ENCODE peak calls at places on chromosomes 1 and 21, in six cellular contexts. B is fibroblast of lung, A is neuronal stem cell, L is GM23248, Q is astrocyte, Z is HCT116. X is an unnamed sample.

GRCh38 chr1:81437649-81438048 is 363.1 kb upstream of the ADGRL2 start:
- DNase-seq in B (no peak), A (no peak), L (no peak), Q (no peak), Z (no peak), X (no peak)

GRCh38 chr1:207848234-207848633 is 62.7 kb downstream of the CD34 start:
- DNase-seq in B (peak; percentile 44), A (no peak), L (peak; percentile 85), Q (peak; percentile 43), Z (no peak), X (peak; percentile 32)

GRCh38 chr1:5597171-5597864 is 394.9 kb downstream of the NPHP4 start:
- DNase-seq in B (no peak), A (no peak), L (no peak), Q (no peak), Z (no peak), X (no peak)

GRCh38 chr1:164515932-164516331 is 43.1 kb upstream of the PBX1 start:
- DNase-seq in B (peak; percentile 87), A (no peak), L (peak; percentile 29), Q (no peak), Z (no peak), X (peak; percentile 50)

GRCh38 chr1:66312316-66312715 is 221.6 kb upstream of the SGIP1 start:
- DNase-seq in B (peak; percentile 31), A (no peak), L (no peak), Q (no peak), Z (no peak), X (no peak)

GRCh38 chr1:27116210-27116609 is 38.7 kb downstream of the SLC9A1 start:
- DNase-seq in B (no peak), A (no peak), L (no peak), Q (no peak), Z (no peak), X (no peak)

GRCh38 chr1:3367376-3367775 is 87.1 kb upstream of the ARHGEF16 start:
- DNase-seq in B (no peak), A (no peak), L (no peak), Q (no peak), Z (no peak), X (no peak)

GRCh38 chr1:167501513-167502191 is 16.7 kb downstream of the CD247 start:
- DNase-seq in B (no peak), A (no peak), L (no peak), Q (no peak), Z (no peak), X (no peak)

GRCh38 chr1:202501281-202501680 is 152.8 kb downstream of the PPP1R12B start:
- DNase-seq in B (peak; percentile 64), A (peak; percentile 8), L (peak; percentile 41), Q (peak; percentile 8), Z (peak; percentile 12), X (peak; percentile 63)

GRCh38 chr1:106584127-106584526 is 472.3 kb upstream of the PRMT6 start:
- DNase-seq in B (no peak), A (no peak), L (peak; percentile 3), Q (peak; percentile 50), Z (no peak), X (peak; percentile 7)

GRCh38 chr1:64854674-64855073 is 109.8 kb downstream of the RAVER2 start:
- DNase-seq in B (no peak), A (no peak), L (no peak), Q (no peak), Z (no peak), X (no peak)

GRCh38 chr1:57544345-57544744 is 120.5 kb upstream of the DAB1 start:
- DNase-seq in B (no peak), A (no peak), L (no peak), Q (no peak), Z (no peak), X (no peak)

GRCh38 chr1:224543453-224543852 is 72.7 kb upstream of the CNIH3 start:
- DNase-seq in B (no peak), A (no peak), L (peak; percentile 41), Q (peak; percentile 45), Z (no peak), X (no peak)
- H3K9ac ChIP-seq in B (no peak overlapping the region), A (no peak overlapping the region), L (peak overlapping the region; percentile 32), Q (peak overlapping the region; percentile 71), Z (no peak overlapping the region), X (peak overlapping the region; percentile 37)

GRCh38 chr1:1462318-1462966 is 9.1 kb upstream of the ATAD3B start:
- DNase-seq in B (no peak), A (no peak), L (peak; percentile 32), Q (no peak), Z (no peak), X (no peak)
- H3K4me3 ChIP-seq in B (no peak overlapping the region), A (no peak overlapping the region), L (no peak overlapping the region), Q (no peak overlapping the region), Z (no peak overlapping the region), X (no peak overlapping the region)

GRCh38 chr21:41898998-41899397 is 19.9 kb upstream of the PRDM15 start:
- DNase-seq in B (no peak), A (no peak), L (no peak), Q (no peak), Z (no peak), X (no peak)

GRCh38 chr21:41897690-41898089 is 18.5 kb upstream of the PRDM15 start:
- DNase-seq in B (no peak), A (peak; percentile 21), L (no peak), Q (no peak), Z (no peak), X (no peak)

GRCh38 chr21:41901099-41901498 is 22.0 kb upstream of the PRDM15 start:
- DNase-seq in B (peak; percentile 23), A (no peak), L (no peak), Q (no peak), Z (no peak), X (no peak)

GRCh38 chr21:41900401-41900800 is 21.3 kb upstream of the PRDM15 start:
- DNase-seq in B (no peak), A (no peak), L (no peak), Q (no peak), Z (no peak), X (no peak)

DNA sequence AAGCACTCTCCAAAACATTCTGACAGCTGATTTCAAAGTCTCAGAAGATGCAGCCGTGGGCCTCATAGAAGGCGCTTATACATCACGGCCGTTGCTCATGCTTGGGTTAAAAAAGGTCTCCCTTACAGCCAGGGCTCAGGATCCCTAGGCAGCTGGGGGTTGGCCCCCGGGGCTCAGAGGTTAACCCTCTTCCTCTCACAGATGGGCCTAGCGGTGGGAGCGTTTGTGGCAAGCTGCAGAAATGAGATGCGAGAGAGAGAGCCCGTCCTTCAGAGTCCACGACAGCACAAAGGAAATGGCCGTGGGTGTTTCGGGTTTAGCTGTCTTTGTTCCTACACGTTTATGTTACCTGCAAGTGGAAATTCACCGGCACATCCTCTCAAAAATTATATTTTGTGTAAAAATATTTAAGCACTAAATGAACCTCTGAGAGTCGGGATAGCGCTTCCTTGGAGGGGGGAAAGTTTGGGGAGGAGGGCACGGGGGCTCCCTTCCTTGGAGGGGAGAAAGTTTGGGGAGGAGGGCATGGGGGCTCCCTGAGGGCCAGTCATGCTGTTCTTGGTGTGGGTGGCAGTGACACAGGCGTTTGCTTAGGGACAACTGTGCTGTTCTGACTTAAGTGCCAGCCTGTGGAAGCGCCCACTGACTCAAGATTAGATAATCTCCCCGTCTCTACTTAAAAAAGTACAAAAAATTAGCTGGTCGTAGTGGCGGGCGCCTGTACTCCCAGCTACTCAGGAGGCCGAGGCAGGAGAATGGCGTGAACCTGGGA is 20.5 kb upstream of the PRDM15 start:
- DNase-seq in B (no peak), A (no peak), L (no peak), Q (no peak), Z (no peak), X (no peak)
- H3K9ac ChIP-seq in B (no peak overlapping the region), A (no peak overlapping the region), L (no peak overlapping the region), Q (no peak overlapping the region), Z (no peak overlapping the region), X (no peak overlapping the region)

GRCh38 chr1:172883387-172883791 is 167.4 kb downstream of the TNFSF18 start:
- DNase-seq in B (no peak), A (no peak), L (peak; percentile 69), Q (peak; percentile 69), Z (no peak), X (no peak)

GRCh38 chr1:172885411-172885810 is 165.3 kb downstream of the TNFSF18 start:
- DNase-seq in B (peak; percentile 23), A (no peak), L (peak; percentile 73), Q (no peak), Z (no peak), X (peak; percentile 31)

GRCh38 chr1:172882791-172883386 is 167.9 kb downstream of the TNFSF18 start:
- DNase-seq in B (no peak), A (no peak), L (no peak), Q (no peak), Z (no peak), X (no peak)

GRCh38 chr1:172882385-172882784 is 168.4 kb downstream of the TNFSF18 start:
- DNase-seq in B (no peak), A (no peak), L (no peak), Q (no peak), Z (no peak), X (no peak)

DNA sequence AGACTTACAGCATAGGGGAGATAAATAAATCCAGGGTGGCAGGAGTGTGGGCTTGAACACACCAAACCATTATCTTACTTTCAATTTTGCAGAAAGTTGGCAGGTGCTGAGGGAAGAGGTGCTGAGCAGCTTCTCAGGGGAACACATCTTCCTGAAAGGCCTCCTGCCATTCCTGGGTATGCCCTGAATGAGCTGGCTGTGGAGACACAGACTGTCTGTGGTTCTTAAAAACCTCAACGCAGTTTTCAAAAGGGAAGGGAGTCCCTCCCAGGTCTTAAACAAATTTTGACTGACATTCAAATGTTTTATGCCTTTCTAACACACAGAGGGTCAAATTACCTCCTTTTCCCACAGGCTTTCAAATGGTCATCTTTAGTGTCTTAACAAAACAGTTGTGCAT is 166.9 kb downstream of the TNFSF18 start:
- DNase-seq in B (no peak), A (no peak), L (no peak), Q (peak; percentile 51), Z (no peak), X (no peak)
- H3K4me3 ChIP-seq in B (no peak overlapping the region), A (no peak overlapping the region), L (no peak overlapping the region), Q (no peak overlapping the region), Z (no peak overlapping the region), X (no peak overlapping the region)

DNA sequence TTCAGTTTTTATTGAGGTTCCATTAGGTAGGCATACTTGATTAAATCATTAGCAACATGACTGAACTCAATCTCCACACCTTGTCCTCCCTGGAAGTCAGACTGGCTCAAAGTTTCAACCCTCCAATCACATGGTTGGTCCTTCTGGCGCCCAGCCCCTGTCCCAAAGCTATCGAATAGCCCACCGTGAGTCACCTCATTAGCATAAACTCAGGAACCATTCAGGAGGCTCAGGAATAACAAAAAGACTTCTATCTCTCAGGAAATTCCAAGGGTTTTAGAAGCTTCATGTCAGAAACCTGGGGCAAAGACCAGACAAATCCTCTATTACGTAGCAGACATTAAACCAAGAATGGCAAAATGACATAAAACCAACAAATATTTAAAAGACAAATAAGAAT is 78.6 kb downstream of the RGS2 start:
- DNase-seq in B (no peak), A (no peak), L (no peak), Q (no peak), Z (no peak), X (no peak)
- H3K9ac ChIP-seq in B (no peak overlapping the region), A (no peak overlapping the region), L (no peak overlapping the region), Q (no peak overlapping the region), Z (no peak overlapping the region), X (no peak overlapping the region)

DNA sequence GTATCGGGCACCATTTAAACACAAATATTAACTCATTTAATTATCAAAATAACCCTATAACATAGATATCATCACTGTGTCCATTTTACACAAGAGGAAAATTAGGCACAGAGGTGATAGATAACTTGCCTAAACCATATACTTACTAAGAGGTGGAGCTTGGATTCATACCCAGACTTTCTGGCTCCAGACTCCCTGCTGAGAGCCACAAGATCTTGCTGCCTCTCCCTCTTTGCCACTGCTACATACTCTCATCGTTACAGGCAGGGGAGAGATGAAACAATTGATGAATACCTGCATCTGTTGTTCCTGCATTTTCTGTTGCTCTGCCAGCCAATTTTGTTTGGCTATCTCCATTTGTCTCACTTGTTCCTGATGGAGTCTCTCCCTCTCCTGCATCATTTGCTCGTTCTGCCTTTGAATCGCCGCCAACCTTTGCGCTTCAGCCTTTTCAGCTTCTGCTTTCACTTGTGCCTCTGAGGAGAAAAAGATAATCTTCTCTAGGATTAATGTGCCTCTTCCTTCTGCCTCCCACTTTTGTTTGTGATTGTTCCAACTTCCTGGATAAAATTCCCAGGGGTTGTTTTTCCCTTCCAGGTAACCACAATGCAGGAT is 10.6 kb downstream of the GBP5 start:
- DNase-seq in B (no peak), A (no peak), L (peak; percentile 65), Q (peak; percentile 9), Z (peak; percentile 18), X (no peak)
- H3K4me3 ChIP-seq in B (no peak overlapping the region), A (no peak overlapping the region), L (peak overlapping the region; percentile 37), Q (no peak overlapping the region), Z (peak overlapping the region; percentile 25), X (peak overlapping the region; percentile 9)

X was measured in adipocyte.